ENCODE peak calls at places on chromosomes 13 and 19, in four cellular contexts. One of them, this sample, is unnamed.

GRCh38 chr19:49592486-49593232 is 1.7 kb downstream of the PRR12 start:
- DNase-seq in ovary: no peak
- DNase-seq in pancreas: no peak
- DNase-seq in A549: peak
- DNase-seq in this sample: no peak

GRCh38 chr13:33032037-33032625 is 15.9 kb downstream of the KL start:
- DNase-seq in ovary: no peak
- DNase-seq in pancreas: no peak
- DNase-seq in A549: no peak
- DNase-seq in this sample: no peak

GRCh38 chr13:34044041-34044440 is 226.1 kb downstream of the RFC3 start:
- DNase-seq in ovary: no peak
- DNase-seq in pancreas: no peak
- DNase-seq in A549: no peak
- DNase-seq in this sample: peak

GRCh38 chr13:107202371-107203023 is 634.6 kb upstream of the ARGLU1 start:
- DNase-seq in ovary: no peak
- DNase-seq in pancreas: no peak
- DNase-seq in A549: no peak
- DNase-seq in this sample: peak

GRCh38 chr13:48043789-48044503 is 6.4 kb downstream of the NUDT15 start:
- DNase-seq in ovary: no peak
- DNase-seq in pancreas: no peak
- DNase-seq in A549: no peak
- DNase-seq in this sample: peak

GRCh38 chr19:17240062-17240854 is 5.5 kb downstream of the NR2F6 start:
- DNase-seq in ovary: no peak
- DNase-seq in pancreas: peak
- DNase-seq in A549: peak
- DNase-seq in this sample: no peak

GRCh38 chr13:27861165-27861564 is 58.6 kb upstream of the PDX1 start:
- DNase-seq in ovary: no peak
- DNase-seq in pancreas: no peak
- DNase-seq in A549: no peak
- DNase-seq in this sample: no peak

GRCh38 chr13:25466880-25467279 is 95.1 kb downstream of the ATP8A2 start:
- DNase-seq in ovary: no peak
- DNase-seq in pancreas: no peak
- DNase-seq in A549: no peak
- DNase-seq in this sample: no peak

GRCh38 chr13:23561261-23561660 is 9.0 kb upstream of the TNFRSF19 start:
- DNase-seq in ovary: no peak
- DNase-seq in pancreas: no peak
- DNase-seq in A549: no peak
- DNase-seq in this sample: no peak

GRCh38 chr13:110470272-110471009 is 91.1 kb downstream of the RAB20 start:
- DNase-seq in ovary: no peak
- DNase-seq in pancreas: no peak
- DNase-seq in A549: no peak
- DNase-seq in this sample: no peak

GRCh38 chr19:15971217-15971616 is 22.4 kb downstream of the OR10H4 start:
- DNase-seq in ovary: no peak
- DNase-seq in pancreas: no peak
- DNase-seq in A549: no peak
- DNase-seq in this sample: no peak

GRCh38 chr19:10961073-10961762 is 388 bp downstream of the SMARCA4 start:
- DNase-seq in ovary: peak
- DNase-seq in pancreas: no peak
- DNase-seq in A549: no peak
- DNase-seq in this sample: peak

GRCh38 chr19:49210108-49210900 is 52.7 kb downstream of the TRPM4 start:
- DNase-seq in ovary: peak
- DNase-seq in pancreas: peak
- DNase-seq in A549: peak
- DNase-seq in this sample: no peak

GRCh38 chr13:21528616-21529015 is 69.5 kb upstream of the ZDHHC20 start:
- DNase-seq in ovary: no peak
- DNase-seq in pancreas: no peak
- DNase-seq in A549: no peak
- DNase-seq in this sample: peak

GRCh38 chr19:56383826-56384605 is 9.3 kb downstream of the ZNF582 start:
- DNase-seq in ovary: no peak
- DNase-seq in pancreas: no peak
- DNase-seq in A549: no peak
- DNase-seq in this sample: no peak

DNA sequence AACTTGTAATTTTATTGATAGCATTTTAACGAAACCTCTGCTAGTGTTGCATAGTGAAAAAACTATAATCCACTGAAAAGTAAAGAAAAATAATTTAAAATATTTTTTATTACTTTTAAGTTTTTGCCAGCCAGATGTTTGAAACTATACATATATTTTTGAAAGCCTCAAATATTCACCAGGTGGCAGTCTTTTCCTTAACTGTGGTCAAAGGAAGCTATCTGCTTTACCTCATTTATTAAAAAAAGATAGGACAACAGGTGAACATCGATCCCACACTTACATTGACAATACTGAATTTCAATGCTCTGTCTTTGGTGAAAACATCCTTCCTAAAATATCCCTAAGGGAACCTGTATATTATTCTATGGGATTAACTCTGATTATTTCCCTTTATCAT is 100.5 kb downstream of the TRPC4 start:
- DNase-seq in ovary: no peak
- DNase-seq in pancreas: no peak
- DNase-seq in A549: no peak
- DNase-seq in this sample: no peak
- TF ChIP-seq CTCF in ovary: no peak
- TF ChIP-seq CTCF in pancreas: no peak
- TF ChIP-seq CTCF in A549: no peak
- TF ChIP-seq CTCF in this sample: peak

DNA sequence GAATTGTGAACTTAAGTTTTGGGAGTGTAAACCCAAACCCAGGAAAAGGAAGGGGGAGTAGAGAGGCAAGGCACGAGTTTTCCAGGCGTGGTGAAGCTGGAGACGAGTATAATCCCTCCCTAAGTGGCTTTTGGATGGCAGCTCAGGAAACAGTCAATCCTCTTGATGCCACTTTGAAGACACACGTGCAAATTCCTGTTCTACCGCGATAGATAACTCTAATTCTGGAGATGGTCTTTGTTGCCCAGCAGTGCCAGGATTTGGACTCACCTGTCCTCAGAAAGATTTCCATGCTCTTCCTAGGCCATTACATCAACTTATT is 2.0 kb downstream of the HS6ST3 start:
- DNase-seq in ovary: no peak
- DNase-seq in pancreas: no peak
- DNase-seq in A549: no peak
- DNase-seq in this sample: no peak
- H3K4me3 ChIP-seq in ovary: peak
- H3K4me3 ChIP-seq in pancreas: peak
- H3K4me3 ChIP-seq in A549: no peak
- H3K4me3 ChIP-seq in this sample: peak

GRCh38 chr19:5832049-5832448 is 7.5 kb downstream of the FUT6 start:
- DNase-seq in ovary: no peak
- DNase-seq in pancreas: no peak
- DNase-seq in A549: no peak
- DNase-seq in this sample: no peak
- TF ChIP-seq CTCF in ovary: no peak
- TF ChIP-seq CTCF in pancreas: no peak
- TF ChIP-seq CTCF in A549: no peak
- TF ChIP-seq CTCF in this sample: no peak

GRCh38 chr19:51948979-51949378 is 21.7 kb downstream of the ZNF613 start:
- DNase-seq in ovary: peak
- DNase-seq in pancreas: no peak
- DNase-seq in A549: no peak
- DNase-seq in this sample: peak
- H3K4me3 ChIP-seq in ovary: no peak
- H3K4me3 ChIP-seq in pancreas: no peak
- H3K4me3 ChIP-seq in A549: no peak
- H3K4me3 ChIP-seq in this sample: peak

GRCh38 chr19:38375098-38375493 is 725 bp downstream of the PSMD8 start:
- DNase-seq in ovary: no peak
- DNase-seq in pancreas: no peak
- DNase-seq in A549: no peak
- DNase-seq in this sample: no peak

GRCh38 chr19:38373907-38374331 is 452 bp upstream of the PSMD8 start:
- DNase-seq in ovary: no peak
- DNase-seq in pancreas: no peak
- DNase-seq in A549: no peak
- DNase-seq in this sample: no peak

GRCh38 chr19:38375748-38376147 is 1.4 kb downstream of the PSMD8 start:
- DNase-seq in ovary: no peak
- DNase-seq in pancreas: no peak
- DNase-seq in A549: no peak
- DNase-seq in this sample: peak

GRCh38 chr19:38376576-38376975 is 2.2 kb downstream of the PSMD8 start:
- DNase-seq in ovary: no peak
- DNase-seq in pancreas: no peak
- DNase-seq in A549: no peak
- DNase-seq in this sample: no peak

GRCh38 chr19:38374332-38375097 is at the start of gene PSMD8:
- DNase-seq in ovary: peak
- DNase-seq in pancreas: peak
- DNase-seq in A549: peak
- DNase-seq in this sample: peak
- TF ChIP-seq CTCF in ovary: no peak
- TF ChIP-seq CTCF in pancreas: no peak
- TF ChIP-seq CTCF in A549: peak
- TF ChIP-seq CTCF in this sample: peak